ENCODE peak calls at places on chromosomes 13 and 19, in seven cellular contexts. Y is MM.1S, V is breast epithelium, S is DND-41, L is heart right ventricle, Q is psoas muscle, N is tibial artery. T is an unnamed sample.

GRCh38 chr19:10105241-10106099 is 692 bp upstream of the PPAN start:
- DNase-seq in L (no peak), N (no peak), S (no peak), Y (no peak), Q (no peak), V (no peak), T (peak; percentile 69)

GRCh38 chr13:39254606-39255005 is 216.3 kb downstream of the NHLRC3 start:
- DNase-seq in Y (no peak), V (no peak), S (no peak), L (no peak), Q (no peak), N (no peak), T (no peak)

GRCh38 chr13:20191902-20192469 is 752 bp downstream of the GJB2 start:
- DNase-seq in Y (peak; percentile 66), V (no peak), S (no peak), Q (no peak), N (no peak), L (no peak), T (no peak)

GRCh38 chr13:109500146-109500773 is 286.1 kb downstream of the IRS2 start:
- DNase-seq in V (no peak), Y (no peak), N (no peak), Q (no peak), L (no peak), S (no peak), T (no peak)

GRCh38 chr19:38658462-38659306 is 11.2 kb downstream of the ACTN4 start:
- DNase-seq in S (no peak), N (peak; percentile 56), Q (no peak), Y (no peak), L (peak; percentile 74), V (peak; percentile 83), T (no peak)

GRCh38 chr19:11578342-11579142 is 1.1 kb upstream of the ACP5 start:
- DNase-seq in L (peak; percentile 54), Q (peak; percentile 44), V (peak; percentile 32), N (peak; percentile 65), S (no peak), Y (no peak), T (no peak)

GRCh38 chr13:98992355-98992754 is 14.5 kb upstream of the DOCK9 start:
- DNase-seq in V (no peak), Y (no peak), Q (no peak), N (no peak), L (no peak), S (no peak), T (no peak)

GRCh38 chr19:7914598-7915045 is at the start of gene TGFBR3L:
- DNase-seq in Q (peak; percentile 30), V (no peak), S (no peak), L (no peak), Y (no peak), N (no peak), T (no peak)

GRCh38 chr13:109220631-109221030 is 565.8 kb downstream of the IRS2 start:
- DNase-seq in N (no peak), L (no peak), S (no peak), Y (no peak), V (no peak), Q (no peak), T (no peak)

GRCh38 chr13:24668955-24669354 is 11.3 kb upstream of the ATP12A start:
- DNase-seq in N (no peak), Y (no peak), V (no peak), S (no peak), Q (no peak), L (no peak), T (no peak)

GRCh38 chr13:45678282-45678681 is 23.8 kb upstream of the CBY2 start:
- DNase-seq in Q (no peak), L (no peak), S (no peak), Y (no peak), V (no peak), N (no peak), T (no peak)

GRCh38 chr13:110391273-110391672 is 84.2 kb downstream of the COL4A2 start:
- DNase-seq in Q (no peak), S (no peak), L (no peak), Y (no peak), V (no peak), N (no peak), T (no peak)

GRCh38 chr19:10403137-10404021 is at the start of gene CDC37:
- DNase-seq in Q (peak; percentile 96), N (peak; percentile 94), L (peak; percentile 95), Y (peak; percentile 97), V (peak; percentile 94), S (peak; percentile 98), T (peak; percentile 81)

GRCh38 chr13:40386586-40386985 is 279.9 kb downstream of the FOXO1 start:
- DNase-seq in V (no peak), Q (no peak), S (no peak), N (no peak), Y (no peak), L (no peak), T (no peak)

GRCh38 chr13:40390290-40391008 is 276.0 kb downstream of the FOXO1 start:
- DNase-seq in S (no peak), N (no peak), L (no peak), V (no peak), Y (no peak), Q (no peak), T (no peak)

GRCh38 chr13:40388617-40389016 is 277.8 kb downstream of the FOXO1 start:
- DNase-seq in L (no peak), Y (peak; percentile 77), V (peak; percentile 23), Q (no peak), S (peak; percentile 92), N (no peak), T (peak; percentile 72)

GRCh38 chr13:40387775-40388174 is 278.7 kb downstream of the FOXO1 start:
- DNase-seq in S (no peak), N (no peak), V (no peak), Q (no peak), L (no peak), Y (no peak), T (no peak)

GRCh38 chr13:40389081-40389641 is 277.3 kb downstream of the FOXO1 start:
- DNase-seq in L (no peak), Q (no peak), S (no peak), Y (peak; percentile 27), V (no peak), N (no peak), T (no peak)
- H3K4me3 ChIP-seq in L (no peak overlapping the region), Q (no peak overlapping the region), S (peak overlapping the region; percentile 18), Y (peak overlapping the region; percentile 53), V (no peak overlapping the region), N (no peak overlapping the region), T (no peak overlapping the region)

GRCh38 chr19:41920878-41921277 is 7.4 kb downstream of the ERFL start:
- DNase-seq in N (no peak), V (no peak), Y (no peak), Q (no peak), S (no peak), L (no peak), T (no peak)

GRCh38 chr19:41919948-41920712 is 8.1 kb downstream of the ERFL start:
- DNase-seq in L (no peak), V (no peak), N (no peak), Y (no peak), Q (no peak), S (no peak), T (no peak)

GRCh38 chr19:41922585-41922984 is 5.7 kb downstream of the ERFL start:
- DNase-seq in Q (no peak), L (no peak), V (no peak), S (no peak), Y (no peak), N (no peak), T (no peak)

GRCh38 chr19:41922220-41922576 is 6.1 kb downstream of the ERFL start:
- DNase-seq in N (no peak), Y (no peak), V (no peak), L (no peak), S (no peak), Q (no peak), T (no peak)

GRCh38 chr19:41921280-41922219 is 6.7 kb downstream of the ERFL start:
- DNase-seq in N (no peak), L (no peak), Y (no peak), S (no peak), Q (no peak), V (no peak), T (no peak)
- TF ChIP-seq CTCF in N (no peak), L (no peak), Y (no peak), S (no peak), Q (no peak), V (no peak), T (no peak)

DNA sequence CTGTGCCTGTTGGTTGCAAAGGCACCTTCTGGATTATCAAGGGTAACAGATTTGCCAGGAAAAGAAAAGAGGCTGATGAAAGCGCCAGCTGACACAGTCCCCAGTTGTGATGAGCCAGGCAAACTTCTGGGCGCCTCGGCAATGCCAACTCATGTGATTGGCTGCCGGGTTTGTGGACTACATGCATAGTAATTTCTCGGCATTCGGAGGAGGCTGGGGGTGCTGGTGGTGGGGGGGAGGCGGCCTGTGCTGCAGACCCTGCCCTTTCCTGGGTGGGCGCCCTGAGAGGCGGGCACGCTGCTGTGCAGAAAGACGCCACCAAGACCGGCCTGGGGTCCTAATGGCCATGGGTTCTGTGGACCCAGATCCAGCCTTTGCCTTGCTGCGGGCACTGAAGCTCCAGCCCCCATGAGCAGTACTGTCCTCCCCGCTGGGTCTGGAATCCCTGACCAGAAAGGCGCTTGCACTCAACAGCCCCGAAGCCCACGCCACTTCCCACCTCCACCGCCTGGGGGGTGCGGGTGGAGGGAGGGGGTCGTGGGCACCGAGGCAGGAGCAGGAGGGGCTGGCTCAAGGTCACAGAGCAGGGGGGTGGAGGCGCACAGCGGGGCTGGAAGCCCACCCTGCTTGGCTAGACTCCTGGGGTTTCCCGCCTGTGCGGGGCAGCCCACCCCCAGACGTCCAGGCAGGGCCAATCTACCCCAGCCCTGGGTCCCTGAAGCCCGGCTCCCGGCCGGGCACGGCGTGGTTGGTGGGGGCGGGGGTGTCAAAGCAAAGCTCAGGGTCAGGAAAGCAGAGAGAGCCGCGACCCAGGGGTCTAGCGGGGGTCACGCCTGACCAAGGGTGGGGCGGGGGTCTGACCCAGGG is 1.0 kb downstream of the DIRAS1 start:
- DNase-seq in V (no peak), L (peak; percentile 60), Q (no peak), Y (no peak), S (no peak), N (no peak), T (no peak)
- H3K4me3 ChIP-seq in V (peak overlapping the region; percentile 33), L (peak overlapping the region; percentile 34), Q (peak overlapping the region; percentile 34), Y (no peak overlapping the region), S (no peak overlapping the region), N (peak overlapping the region; percentile 39), T (peak overlapping the region; percentile 51)

GRCh38 chr13:103883698-103884097 is 817.5 kb upstream of the SLC10A2 start:
- DNase-seq in N (no peak), Q (no peak), Y (no peak), V (no peak), S (no peak), L (no peak), T (no peak)

GRCh38 chr13:103884139-103884723 is 818.0 kb upstream of the SLC10A2 start:
- DNase-seq in N (no peak), L (no peak), Y (no peak), S (no peak), V (no peak), Q (no peak), T (no peak)

GRCh38 chr13:103878891-103879605 is 812.8 kb upstream of the SLC10A2 start:
- DNase-seq in Y (no peak), V (no peak), L (no peak), Q (no peak), N (no peak), S (no peak), T (no peak)

GRCh38 chr13:103883152-103883551 is 816.9 kb upstream of the SLC10A2 start:
- DNase-seq in V (peak; percentile 87), S (no peak), Y (no peak), N (peak; percentile 74), L (peak; percentile 70), Q (peak; percentile 79), T (no peak)
- TF ChIP-seq CTCF in V (no peak), S (peak; percentile 30), Y (no peak), N (peak; percentile 21), L (peak; percentile 56), Q (peak; percentile 57), T (no peak)

T was measured in ascending aorta.